ENCODE peak calls at places on chromosomes 11 and 22, in six cellular contexts. T is body of pancreas, P is progenitor cell of endocrine pancreas, C is A549, M is AG04449, E is AG09319. Z is an unnamed sample.

GRCh38 chr11:86043765-86044534 is 24.9 kb downstream of the PICALM start:
- DNase-seq in M (no peak), E (no peak), C (no peak), P (no peak), T (no peak), Z (no peak)

GRCh38 chr11:112369374-112369773 is 108.7 kb upstream of the PLET1 start:
- DNase-seq in E (no peak), M (no peak), P (no peak), C (no peak), T (no peak), Z (no peak)

GRCh38 chr11:69950120-69950519 is 128.0 kb upstream of the ANO1 start:
- DNase-seq in P (no peak), C (peak), M (no peak), E (no peak), T (no peak), Z (no peak)

GRCh38 chr22:46051646-46052045 is 74.7 kb upstream of the WNT7B start:
- DNase-seq in E (no peak), C (no peak), M (no peak), P (no peak), T (peak), Z (no peak)

GRCh38 chr11:118911880-118912741 is 13.6 kb downstream of the BCL9L start:
- DNase-seq in C (peak), T (peak), P (no peak), M (no peak), E (no peak), Z (peak)

GRCh38 chr22:50143096-50143495 is 27.4 kb upstream of the PANX2 start:
- DNase-seq in M (no peak), E (no peak), P (no peak), T (no peak), C (no peak), Z (no peak)

GRCh38 chr11:116598036-116598435 is 174.8 kb downstream of the BUD13 start:
- DNase-seq in P (no peak), C (no peak), M (no peak), E (no peak), T (no peak), Z (no peak)

GRCh38 chr22:39839917-39840510 is 53.5 kb downstream of the ENTHD1 start:
- DNase-seq in T (no peak), M (no peak), P (no peak), C (no peak), E (no peak), Z (no peak)

DNA sequence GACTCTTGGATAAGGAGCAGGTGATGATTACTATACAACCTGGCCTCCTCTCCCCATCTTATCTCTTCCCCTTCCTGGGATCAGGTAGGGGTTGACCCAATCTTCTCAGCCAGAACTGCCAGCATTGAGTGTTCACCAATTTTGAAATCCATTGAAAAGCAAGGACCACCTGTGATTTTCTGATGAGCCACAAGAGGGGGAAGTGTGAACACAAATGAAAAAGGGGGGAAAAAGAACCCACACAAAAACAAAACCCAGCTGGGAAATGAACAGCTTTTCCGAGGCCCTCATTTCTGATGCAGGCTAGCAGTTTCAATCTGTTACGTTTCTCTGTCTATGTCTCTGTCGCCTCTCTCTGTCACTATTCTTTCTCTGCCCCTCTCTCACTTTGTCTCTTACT is 161.9 kb downstream of the INSC start:
- DNase-seq in E (no peak), M (no peak), T (no peak), C (no peak), P (no peak), Z (no peak)
- TF ChIP-seq CTCF in E (peak), M (peak), T (no peak), C (no peak), P (peak), Z (peak)

GRCh38 chr11:76693791-76694190 is 23.2 kb upstream of the LRRC32 start:
- DNase-seq in T (no peak), E (no peak), P (no peak), M (no peak), C (no peak), Z (no peak)

GRCh38 chr11:76694664-76695063 is 24.1 kb upstream of the LRRC32 start:
- DNase-seq in T (no peak), P (no peak), C (peak), M (peak), E (peak), Z (no peak)

GRCh38 chr11:76695767-76696166 is 25.2 kb upstream of the LRRC32 start:
- DNase-seq in E (no peak), P (no peak), T (no peak), M (no peak), C (no peak), Z (no peak)

GRCh38 chr11:76696756-76697155 is 26.2 kb upstream of the LRRC32 start:
- DNase-seq in E (no peak), M (no peak), P (no peak), C (no peak), T (no peak), Z (no peak)

DNA sequence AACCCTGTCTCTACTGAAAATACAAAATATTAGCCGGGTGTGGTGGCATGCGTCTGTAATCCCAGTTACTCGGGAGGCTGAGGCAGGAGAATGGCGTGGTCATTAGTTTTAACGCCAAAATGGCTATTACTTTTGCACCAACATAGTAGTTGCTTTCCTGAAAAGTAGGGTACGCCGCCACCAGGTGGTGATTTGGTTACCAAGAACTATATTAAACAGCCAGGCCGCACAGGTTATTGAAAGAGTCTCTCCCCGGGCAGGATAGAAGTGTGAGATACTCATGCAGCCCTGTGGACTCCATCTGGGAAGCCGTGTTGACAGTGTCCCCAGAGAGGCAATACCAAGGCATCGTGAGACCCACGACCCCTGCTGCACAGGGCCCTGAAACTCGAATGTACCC is 24.6 kb upstream of the LRRC32 start:
- DNase-seq in P (no peak), C (peak), E (no peak), M (no peak), T (no peak), Z (no peak)
- TF ChIP-seq CTCF in P (no peak), C (peak), E (no peak), M (no peak), T (no peak), Z (no peak)

DNA sequence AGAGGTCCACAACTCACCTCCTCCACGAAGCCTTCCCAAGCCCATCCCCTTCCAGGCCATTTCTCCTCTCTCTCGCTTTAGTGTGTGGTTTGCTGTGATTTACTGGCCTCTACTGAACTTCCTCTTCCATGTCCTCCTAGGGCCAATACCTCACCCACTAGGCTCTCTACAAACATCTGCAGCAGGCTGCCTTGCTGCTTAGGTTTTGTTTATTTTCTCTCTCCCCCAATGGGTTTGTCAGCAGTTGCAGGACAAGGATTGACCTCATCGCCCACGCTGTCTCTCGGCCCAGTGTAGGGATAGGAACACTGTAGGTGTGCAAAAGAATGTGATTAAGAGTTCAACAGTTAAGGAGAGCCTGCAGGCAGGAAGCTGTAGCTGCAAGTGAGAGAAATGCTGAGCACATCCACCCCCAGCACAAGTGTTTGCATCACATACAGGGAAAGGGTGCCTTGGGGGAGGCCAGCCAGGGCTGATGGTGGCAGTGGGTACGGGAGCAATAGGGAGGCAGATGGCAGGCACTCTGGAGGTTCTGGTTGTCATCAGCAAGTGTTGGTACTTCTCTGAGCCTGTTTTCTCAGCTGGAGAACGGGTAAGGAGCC is 1.4 kb downstream of the PC start:
- DNase-seq in C (peak), E (no peak), M (no peak), T (no peak), P (no peak), Z (peak)
- TF ChIP-seq CTCF in C (no peak), E (peak), M (peak), T (no peak), P (peak), Z (no peak)

GRCh38 chr11:67506426-67507032 is 1.4 kb upstream of the PITPNM1 start:
- DNase-seq in M (no peak), C (no peak), E (no peak), P (no peak), T (peak), Z (no peak)

GRCh38 chr11:67507891-67508485 is at the start of gene CDK2AP2:
- DNase-seq in C (peak), E (peak), T (peak), M (peak), P (peak), Z (peak)

GRCh38 chr11:67510023-67510345 is 2.0 kb upstream of the CDK2AP2 start:
- DNase-seq in P (no peak), E (no peak), M (no peak), C (no peak), T (no peak), Z (no peak)

GRCh38 chr11:67507242-67507890 is 596 bp downstream of the CDK2AP2 start:
- DNase-seq in T (peak), E (no peak), C (peak), M (no peak), P (no peak), Z (peak)

GRCh38 chr11:67508486-67509121 is 642 bp upstream of the CDK2AP2 start:
- DNase-seq in C (peak), T (peak), E (peak), M (peak), P (peak), Z (peak)
- TF ChIP-seq CTCF in C (no peak), T (no peak), E (no peak), M (no peak), P (no peak), Z (no peak)

DNA sequence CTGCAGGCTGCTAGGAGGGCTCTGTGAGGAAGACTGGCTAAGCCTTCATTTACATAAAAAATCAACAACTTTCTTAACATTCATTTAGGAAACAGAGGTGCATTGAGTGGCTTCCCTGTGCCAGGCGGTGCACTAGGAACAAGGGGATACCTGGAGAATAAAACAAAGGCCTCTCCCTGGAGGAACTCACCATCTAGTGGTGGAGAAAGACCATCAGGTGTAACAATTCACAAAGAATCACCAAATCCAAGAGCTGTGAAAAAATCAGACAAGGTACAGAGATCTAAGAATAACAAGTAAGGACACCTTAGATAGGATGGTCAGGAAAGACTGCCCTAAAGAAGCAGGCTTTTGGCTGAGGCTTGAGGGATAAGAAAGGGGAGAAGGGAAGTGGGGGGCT is 40.3 kb downstream of the CSNK2A3 start:
- DNase-seq in E (no peak), C (no peak), T (no peak), M (no peak), P (no peak), Z (no peak)
- TF ChIP-seq CTCF in E (no peak), C (no peak), T (no peak), M (no peak), P (no peak), Z (no peak)

DNA sequence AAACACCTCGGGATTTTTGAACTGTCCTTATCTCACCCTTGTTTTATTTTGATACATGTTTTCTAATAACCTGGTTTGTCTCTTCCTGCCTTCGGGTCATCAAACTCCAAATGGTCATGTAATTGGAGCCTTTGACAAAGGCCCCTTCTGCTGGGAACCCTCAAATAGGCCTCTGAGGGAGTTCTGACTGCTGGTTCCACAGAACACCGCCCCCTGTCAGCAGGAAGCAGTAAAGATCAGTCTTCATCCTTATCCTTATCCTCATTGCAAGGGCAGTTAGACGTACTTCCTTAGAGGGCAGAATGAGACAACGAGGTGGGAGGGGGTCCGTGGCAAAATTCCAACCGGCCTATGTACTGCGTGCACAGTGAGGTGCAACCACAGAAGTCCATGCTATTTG is 12.1 kb downstream of the TRIM51 start:
- DNase-seq in P (no peak), T (no peak), C (no peak), M (no peak), E (no peak), Z (no peak)
- TF ChIP-seq CTCF in P (no peak), T (no peak), C (no peak), M (no peak), E (no peak), Z (no peak)

DNA sequence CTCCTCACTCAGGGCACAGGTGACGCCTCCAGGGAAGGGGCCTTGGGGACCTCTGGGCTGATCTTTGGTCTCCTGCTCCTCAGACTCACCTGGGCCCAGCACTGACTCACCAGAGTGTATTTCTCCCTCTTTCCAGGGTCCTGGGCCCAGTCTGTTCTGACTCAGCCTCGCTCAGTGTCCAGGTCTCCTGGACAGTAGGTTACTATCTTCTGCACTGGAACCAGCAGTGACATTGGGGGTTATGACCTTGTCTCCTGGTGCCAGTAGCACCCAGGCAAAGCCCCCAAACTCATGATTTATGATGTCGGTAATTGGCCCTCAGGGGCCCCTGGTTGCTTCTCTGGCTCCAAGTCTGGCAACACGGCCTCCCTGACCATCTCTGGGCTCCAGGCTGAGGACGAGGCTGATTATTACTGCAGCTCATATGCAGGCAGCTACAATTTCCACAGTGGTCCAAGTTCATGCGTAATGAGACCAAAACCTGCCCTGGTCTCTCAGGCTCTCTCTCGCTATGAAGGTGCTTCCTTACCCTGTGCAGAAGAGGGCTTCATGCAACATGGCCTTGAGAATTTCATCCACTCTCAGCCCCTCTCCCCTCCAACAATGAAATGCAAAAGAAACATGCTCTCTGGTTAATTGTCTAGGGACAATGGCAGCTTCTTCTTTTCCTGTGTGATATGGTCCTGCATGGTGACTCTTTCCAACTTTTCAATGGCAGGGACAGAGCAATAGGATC is 21.0 kb upstream of the PRAME start:
- DNase-seq in P (no peak), C (no peak), E (no peak), M (no peak), T (no peak), Z (no peak)
- TF ChIP-seq CTCF in P (no peak), C (no peak), E (no peak), M (no peak), T (no peak), Z (no peak)

DNA sequence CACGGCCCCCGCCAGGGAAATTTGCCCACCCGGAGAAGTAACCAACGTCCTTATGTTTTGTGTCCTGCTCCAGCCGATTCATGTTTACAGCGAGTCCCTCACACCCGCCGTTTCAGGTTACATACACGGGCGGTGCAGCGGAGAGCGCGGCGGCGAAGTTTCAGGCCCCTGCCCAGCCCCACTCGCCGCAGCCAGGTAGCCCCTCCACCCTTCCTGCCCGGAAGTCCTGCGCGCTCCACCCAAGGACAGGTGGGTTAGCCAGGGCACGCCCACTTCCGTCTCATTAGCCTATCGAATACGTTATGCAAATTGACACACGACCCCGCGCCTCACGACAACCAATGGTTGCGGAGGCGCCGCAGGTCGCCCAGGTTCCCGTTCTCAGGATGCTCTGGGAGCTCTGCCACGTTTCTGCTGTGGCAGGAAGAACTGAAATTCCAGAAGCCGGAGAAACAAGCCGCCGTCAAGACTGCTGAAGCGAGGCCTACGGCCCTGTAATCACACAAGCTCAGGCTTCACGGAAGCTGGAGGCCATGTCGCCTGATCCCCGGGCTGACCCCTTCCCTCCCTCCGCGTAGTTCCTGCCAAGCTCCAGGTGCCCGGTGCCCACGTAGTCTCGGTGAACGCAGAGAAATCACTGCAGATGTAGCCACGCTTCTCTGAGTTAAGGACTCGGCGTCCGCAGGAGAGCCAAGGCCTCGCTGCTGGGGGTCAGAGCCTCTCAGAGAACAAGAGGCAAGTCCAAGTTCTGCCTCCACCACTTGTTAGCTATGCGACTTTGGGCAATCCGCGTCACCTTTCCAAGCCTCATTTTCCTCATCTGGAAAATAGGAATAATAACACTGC is 22.4 kb upstream of the MYH9 start:
- DNase-seq in E (no peak), P (peak), T (peak), M (no peak), C (no peak), Z (peak)
- TF ChIP-seq CTCF in E (no peak), P (no peak), T (peak), M (no peak), C (no peak), Z (no peak)

DNA sequence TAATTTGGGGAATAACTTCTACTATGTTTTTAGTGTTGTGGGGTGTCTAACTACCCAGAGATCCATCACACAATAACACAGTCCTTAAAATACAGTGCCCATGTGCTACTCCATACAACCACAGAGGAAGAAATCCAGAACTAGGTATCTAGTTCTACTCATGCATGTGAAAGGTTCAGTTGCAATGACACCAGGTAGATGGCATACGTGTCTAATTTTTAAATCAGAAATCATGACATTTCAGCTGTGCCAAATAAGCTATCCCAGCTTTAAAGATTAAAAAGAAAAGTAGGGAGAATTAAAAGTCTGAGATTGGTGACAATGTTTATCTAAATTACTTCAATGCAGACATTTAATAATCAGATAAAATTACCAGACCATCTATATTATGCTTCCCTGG is 122.2 kb downstream of the CD44 start:
- DNase-seq in C (no peak), T (no peak), M (no peak), E (no peak), P (no peak), Z (no peak)
- TF ChIP-seq CTCF in C (no peak), T (no peak), M (no peak), E (no peak), P (no peak), Z (no peak)

GRCh38 chr11:124080319-124081001 is 34.8 kb upstream of the VWA5A start:
- DNase-seq in M (no peak), P (no peak), T (no peak), E (no peak), C (peak), Z (peak)
- TF ChIP-seq CTCF in M (no peak), P (no peak), T (no peak), E (no peak), C (no peak), Z (no peak)

Z was measured in kidney epithelial cell.